ENCODE peak calls at places on chromosomes 13 and 19, in five cellular contexts. L, R, X, F and K are unnamed samples.

GRCh38 chr13:44876782-44877324 is 112.4 kb downstream of the NUFIP1 start:
- DNase-seq in L (no peak), R (peak), X (no peak), F (no peak), K (no peak)

GRCh38 chr19:58279042-58279924 is 528 bp downstream of the ZNF8 start:
- DNase-seq in L (peak), R (peak), X (peak), F (peak), K (peak)

GRCh38 chr13:112885782-112886268 is 83.2 kb upstream of the MCF2L start:
- DNase-seq in L (peak), R (peak), X (peak), F (peak), K (peak)

GRCh38 chr19:489418-490196 is 6.7 kb upstream of the MADCAM1 start:
- DNase-seq in L (peak), R (peak), X (no peak), F (peak), K (peak)

GRCh38 chr13:59176775-59177174 is 987.0 kb downstream of the DIAPH3 start:
- DNase-seq in L (no peak), R (no peak), X (no peak), F (no peak), K (no peak)

GRCh38 chr13:110914293-110915056 is 394 bp downstream of the ANKRD10 start:
- DNase-seq in L (peak), R (peak), X (peak), F (peak), K (peak)

GRCh38 chr13:91193358-91193757 is 154.1 kb upstream of the MIR17HG start:
- DNase-seq in L (no peak), R (no peak), X (no peak), F (no peak), K (no peak)

GRCh38 chr19:19096641-19097627 is 33.1 kb downstream of the SLC25A42 start:
- DNase-seq in L (no peak), R (no peak), X (no peak), F (no peak), K (no peak)

GRCh38 chr13:105655046-105655445 is 880.4 kb downstream of the EFNB2 start:
- DNase-seq in L (no peak), R (no peak), X (no peak), F (peak), K (peak)

GRCh38 chr19:11050323-11051114 is 38.7 kb upstream of the LDLR start:
- DNase-seq in L (no peak), R (no peak), X (no peak), F (no peak), K (no peak)

GRCh38 chr13:24685314-24685713 is 5.1 kb downstream of the ATP12A start:
- DNase-seq in L (no peak), R (no peak), X (no peak), F (no peak), K (no peak)

GRCh38 chr13:32408999-32409313 is 19.0 kb downstream of the N4BP2L1 start:
- DNase-seq in L (no peak), R (no peak), X (no peak), F (no peak), K (no peak)

GRCh38 chr19:9673912-9674668 is 810 bp downstream of the ZNF562 start:
- DNase-seq in L (no peak), R (no peak), X (no peak), F (peak), K (no peak)

GRCh38 chr13:67377919-67378318 is 147.8 kb upstream of the PCDH9 start:
- DNase-seq in L (no peak), R (no peak), X (no peak), F (no peak), K (no peak)

GRCh38 chr13:99287544-99287943 is 19.7 kb downstream of the GPR183 start:
- DNase-seq in L (no peak), R (no peak), X (no peak), F (no peak), K (no peak)

GRCh38 chr19:17847538-17848366 is at the start of gene JAK3:
- DNase-seq in L (peak), R (peak), X (peak), F (peak), K (peak)

GRCh38 chr13:73339086-73339485 is 280.3 kb downstream of the KLF5 start:
- DNase-seq in L (no peak), R (no peak), X (no peak), F (no peak), K (no peak)

GRCh38 chr13:34416833-34417425 is 525.1 kb upstream of the NBEA start:
- DNase-seq in L (peak), R (no peak), X (peak), F (peak), K (peak)

GRCh38 chr19:37353968-37354367 is 16.9 kb upstream of the ZNF527 start:
- DNase-seq in L (no peak), R (no peak), X (no peak), F (no peak), K (no peak)

DNA sequence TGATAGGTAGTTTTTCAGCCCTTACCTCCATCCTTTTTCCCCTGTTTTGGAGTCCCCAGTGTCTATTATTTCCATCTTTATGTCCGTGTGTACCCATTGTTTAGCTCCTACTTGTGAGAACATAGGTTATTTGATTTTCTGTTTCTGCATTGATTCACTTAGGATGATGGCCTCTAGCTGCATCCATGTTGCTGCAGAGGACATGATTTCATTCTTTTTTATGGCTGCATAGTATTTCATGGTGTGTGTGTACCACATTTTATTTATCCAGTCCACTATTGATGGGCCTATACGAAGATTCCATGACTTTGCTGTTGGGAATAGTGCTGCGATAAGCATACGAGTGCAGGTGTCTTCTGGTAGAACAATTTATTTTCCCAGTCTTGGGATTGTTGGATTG is 15.0 kb upstream of the ZNF527 start:
- DNase-seq in L (no peak), R (no peak), X (no peak), F (no peak), K (no peak)
- TF ChIP-seq CTCF in L (no peak), R (no peak), X (no peak), F (no peak), K (no peak)

DNA sequence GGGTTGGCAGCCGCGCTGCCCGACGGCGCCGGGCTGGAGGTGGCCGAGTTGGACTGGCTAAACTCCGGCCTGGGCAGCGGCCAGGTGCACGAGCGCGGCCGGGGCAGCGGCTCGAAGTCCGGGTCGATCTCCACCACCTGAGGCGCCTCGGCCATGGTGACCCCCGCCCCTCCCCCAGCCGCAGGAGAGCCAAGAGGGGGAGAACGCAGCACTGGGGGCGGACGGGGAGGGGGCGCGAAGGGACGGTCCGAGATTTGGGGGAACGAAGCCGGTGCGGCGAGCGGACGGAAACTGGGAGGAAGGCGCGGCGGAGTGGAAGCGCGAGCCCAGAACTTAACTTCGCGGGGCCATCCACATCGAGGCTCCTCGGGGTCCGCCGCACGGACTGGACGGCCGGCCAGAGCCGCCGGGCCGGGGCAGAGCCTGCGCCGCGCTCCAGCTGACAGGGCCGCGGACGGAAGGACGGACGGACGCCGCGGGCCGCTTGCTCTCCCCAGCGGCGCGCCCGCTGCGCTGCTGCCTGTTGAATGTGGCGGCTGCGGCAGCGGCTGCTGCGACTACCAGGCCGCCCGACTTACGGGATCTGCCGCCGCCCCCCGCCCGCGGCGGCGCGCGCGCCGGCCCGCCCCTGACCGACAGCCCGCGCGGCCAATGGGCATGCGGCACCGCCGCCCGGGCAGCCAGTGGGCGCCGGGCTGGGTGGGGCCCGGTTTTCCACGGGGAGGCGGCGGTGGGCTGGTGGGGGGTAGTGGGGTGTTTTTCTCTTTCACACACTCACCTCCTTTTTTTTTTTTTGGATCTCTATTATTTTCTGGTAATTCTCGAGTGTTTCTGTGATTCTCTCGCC is at the start of gene FOXO1:
- DNase-seq in L (peak), R (peak), X (peak), F (peak), K (peak)
- H3K4me3 ChIP-seq in L (peak), R (peak), X (peak), F (peak), K (peak)

DNA sequence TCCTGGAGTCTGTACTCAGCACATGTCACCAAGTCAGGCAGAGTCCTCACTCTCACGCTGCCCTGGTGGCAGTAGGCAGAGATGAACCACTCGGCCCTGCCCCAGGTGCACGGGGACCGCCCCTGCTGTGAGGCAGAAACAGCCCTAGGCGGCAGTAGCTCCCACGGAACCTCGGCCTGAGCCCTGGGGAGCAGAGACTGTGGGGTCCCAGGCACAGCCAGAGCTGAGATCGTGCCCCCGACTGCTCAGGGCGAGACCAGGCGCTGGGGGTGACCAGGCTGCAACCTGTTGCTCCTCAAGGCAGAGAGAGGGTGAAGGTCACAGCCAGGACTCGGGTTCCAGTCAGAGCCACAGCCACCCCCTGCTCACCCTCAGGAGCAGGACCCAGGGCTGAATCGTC is 34.9 kb downstream of the AP1M1 start:
- DNase-seq in L (no peak), R (no peak), X (no peak), F (no peak), K (no peak)
- TF ChIP-seq CTCF in L (no peak), R (no peak), X (no peak), F (no peak), K (no peak)

GRCh38 chr19:42441047-42441440 is 1.7 kb downstream of the CXCL17 start:
- DNase-seq in L (no peak), R (no peak), X (no peak), F (no peak), K (no peak)
- H3K4me3 ChIP-seq in L (no peak), R (no peak), X (no peak), F (no peak), K (no peak)

DNA sequence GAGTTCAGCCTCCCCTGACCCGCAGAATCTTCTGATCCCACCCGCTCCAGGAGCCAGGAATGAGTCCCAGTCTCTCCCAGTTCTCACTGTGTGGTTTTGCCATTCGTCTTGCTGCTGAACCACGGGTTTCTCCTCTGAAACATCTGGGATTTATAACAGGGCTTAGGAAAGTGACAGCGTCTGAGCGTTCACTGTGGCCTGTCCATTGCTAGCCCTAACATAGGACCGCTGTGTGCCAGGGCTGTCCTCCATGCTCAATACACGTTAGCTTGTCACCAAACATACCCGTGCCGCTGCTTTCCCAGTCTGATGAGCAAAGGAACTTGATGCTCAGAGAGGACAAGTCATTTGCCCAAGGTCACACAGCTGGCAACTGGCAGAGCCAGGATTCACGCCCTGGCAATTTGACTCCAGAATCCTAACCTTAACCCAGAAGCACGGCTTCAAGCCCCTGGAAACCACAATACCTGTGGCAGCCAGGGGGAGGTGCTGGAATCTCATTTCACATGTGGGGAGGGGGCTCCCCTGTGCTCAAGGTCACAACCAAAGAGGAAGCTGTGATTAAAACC is 1.1 kb upstream of the APOE start:
- DNase-seq in L (no peak), R (peak), X (no peak), F (no peak), K (no peak)
- TF ChIP-seq CTCF in L (peak), R (peak), X (no peak), F (peak), K (peak)